ENCODE peak calls at places on chromosomes 3 and 15, in nine cellular contexts. B, T, E, O, W, K, I, L and C are unnamed samples.

GRCh38 chr3:134315286-134316106 is 58.8 kb downstream of the AMOTL2 start:
- DNase-seq in B (no peak), T (peak; percentile 76), E (peak; percentile 77), O (no peak), W (no peak), K (no peak), I (peak; percentile 82), L (peak; percentile 33), C (no peak)

GRCh38 chr3:142929109-142929508 is 34.4 kb downstream of the PAQR9 start:
- DNase-seq in B (peak; percentile 10), T (peak; percentile 68), E (peak; percentile 64), O (no peak), W (no peak), K (no peak), I (peak; percentile 61), L (peak; percentile 65), C (peak; percentile 43)

GRCh38 chr15:52098328-52098727 is 14.2 kb downstream of the BCL2L10 start:
- DNase-seq in B (no peak), T (no peak), E (no peak), O (no peak), W (no peak), K (no peak), I (no peak), L (no peak), C (no peak)

GRCh38 chr3:179528786-179529185 is 33.9 kb upstream of the ACTL6A start:
- DNase-seq in B (no peak), T (no peak), E (peak; percentile 25), O (no peak), W (no peak), K (no peak), I (peak; percentile 72), L (no peak), C (no peak)

GRCh38 chr3:57128863-57129602 is 36.1 kb downstream of the IL17RD start:
- DNase-seq in B (no peak), T (no peak), E (no peak), O (no peak), W (no peak), K (no peak), I (no peak), L (no peak), C (no peak)

GRCh38 chr3:61594978-61595687 is 33.8 kb downstream of the PTPRG start:
- DNase-seq in B (no peak), T (peak; percentile 27), E (no peak), O (no peak), W (no peak), K (no peak), I (peak; percentile 35), L (no peak), C (no peak)

GRCh38 chr3:63948995-63949394 is 36.8 kb upstream of the SCAANT1 start:
- DNase-seq in B (no peak), T (no peak), E (no peak), O (no peak), W (no peak), K (no peak), I (peak; percentile 74), L (no peak), C (no peak)

GRCh38 chr15:25703726-25704125 is 159.4 kb downstream of the ATP10A start:
- DNase-seq in B (no peak), T (no peak), E (no peak), O (no peak), W (no peak), K (no peak), I (no peak), L (no peak), C (no peak)

GRCh38 chr3:171770689-171771620 is 39.3 kb downstream of the PLD1 start:
- DNase-seq in B (no peak), T (peak; percentile 76), E (peak; percentile 76), O (no peak), W (no peak), K (no peak), I (peak; percentile 92), L (peak; percentile 62), C (no peak)

GRCh38 chr3:98650966-98651765 is 57.8 kb upstream of the CPOX start:
- DNase-seq in B (no peak), T (no peak), E (no peak), O (no peak), W (no peak), K (no peak), I (no peak), L (no peak), C (no peak)

GRCh38 chr3:65678480-65678879 is 360.2 kb downstream of the MAGI1 start:
- DNase-seq in B (no peak), T (no peak), E (no peak), O (no peak), W (no peak), K (no peak), I (no peak), L (no peak), C (no peak)

GRCh38 chr3:195015021-195015420 is 255.9 kb downstream of the XXYLT1 start:
- DNase-seq in B (no peak), T (no peak), E (peak; percentile 89), O (no peak), W (no peak), K (no peak), I (no peak), L (no peak), C (no peak)

GRCh38 chr15:55389276-55389631 is 18.9 kb downstream of the CCPG1 start:
- DNase-seq in B (no peak), T (no peak), E (no peak), O (no peak), W (no peak), K (no peak), I (peak; percentile 35), L (no peak), C (no peak)

GRCh38 chr15:79595995-79596622 is 164.0 kb downstream of the MINAR1 start:
- DNase-seq in B (peak; percentile 1), T (peak; percentile 90), E (peak; percentile 84), O (peak; percentile 4), W (peak; percentile 15), K (peak; percentile 5), I (peak; percentile 74), L (peak; percentile 47), C (peak; percentile 92)

GRCh38 chr15:41465822-41466421 is 27.8 kb upstream of the ITPKA start:
- DNase-seq in B (no peak), T (peak; percentile 51), E (peak; percentile 43), O (peak; percentile 24), W (no peak), K (peak; percentile 14), I (peak; percentile 74), L (no peak), C (peak; percentile 54)

GRCh38 chr15:37099321-37100108 is 834 bp downstream of the MEIS2 start:
- DNase-seq in B (no peak), T (peak; percentile 20), E (peak; percentile 82), O (peak; percentile 2), W (no peak), K (no peak), I (peak; percentile 34), L (no peak), C (peak; percentile 84)

GRCh38 chr3:124928333-124929202 is 6.0 kb downstream of the MUC13 start:
- DNase-seq in B (peak; percentile 28), T (peak; percentile 56), E (peak; percentile 79), O (no peak), W (no peak), K (peak; percentile 32), I (peak; percentile 74), L (peak; percentile 74), C (peak; percentile 60)